ENCODE peak calls at places on chromosomes 16 and 17, in seven cellular contexts. L is stomach, R is heart left ventricle, X is foreskin keratinocyte, V is OCI-LY7, Z is PC-9, A is heart right ventricle. K is an unnamed sample.

GRCh38 chr16:8047711-8048110 is 542.6 kb downstream of the TMEM114 start:
- DNase-seq in R (no peak), V (no peak), Z (no peak), A (no peak), L (no peak), X (no peak), K (no peak)

GRCh38 chr17:7548585-7549400 is at the start of gene TNFSF12:
- DNase-seq in Z (peak; percentile 48), V (no peak), R (peak; percentile 85), L (peak; percentile 55), X (peak; percentile 27), A (peak; percentile 83), K (peak; percentile 63)

GRCh38 chr16:31354394-31355291 is at the start of gene ITGAX:
- DNase-seq in X (peak; percentile 13), R (peak; percentile 64), A (peak; percentile 46), Z (peak; percentile 52), L (peak; percentile 49), V (no peak), K (peak; percentile 33)

GRCh38 chr16:27199235-27199586 is 4.1 kb upstream of the KDM8 start:
- DNase-seq in X (no peak), R (no peak), L (no peak), V (peak; percentile 62), A (no peak), Z (no peak), K (no peak)

GRCh38 chr17:55451203-55451641 is 29.6 kb upstream of the MMD start:
- DNase-seq in A (no peak), X (no peak), V (no peak), L (no peak), Z (no peak), R (no peak), K (no peak)

GRCh38 chr17:62179525-62180161 is 114.6 kb upstream of the MED13 start:
- DNase-seq in A (no peak), V (no peak), X (peak; percentile 91), L (no peak), R (no peak), Z (peak; percentile 29), K (no peak)

GRCh38 chr16:27317738-27318398 is 4.1 kb downstream of the IL4R start:
- DNase-seq in A (no peak), Z (no peak), V (no peak), L (no peak), X (no peak), R (no peak), K (no peak)

GRCh38 chr16:50925758-50926357 is 184.0 kb downstream of the CYLD start:
- DNase-seq in X (peak; percentile 85), L (no peak), A (no peak), Z (no peak), R (no peak), V (no peak), K (no peak)

GRCh38 chr16:10040136-10041080 is 141.8 kb downstream of the GRIN2A start:
- DNase-seq in V (no peak), X (no peak), L (no peak), A (no peak), Z (no peak), R (no peak), K (no peak)

GRCh38 chr16:31138621-31139578 is 3.4 kb upstream of the PRSS8 start:
- DNase-seq in X (peak; percentile 82), A (no peak), L (peak; percentile 91), R (no peak), Z (peak; percentile 100), V (no peak), K (no peak)

GRCh38 chr17:40452074-40452787 is 9.0 kb downstream of the IGFBP4 start:
- DNase-seq in A (peak; percentile 81), R (peak; percentile 59), L (no peak), V (no peak), Z (no peak), X (no peak), K (no peak)

GRCh38 chr16:10984509-10984908 is 40.1 kb downstream of the CLEC16A start:
- DNase-seq in V (no peak), A (no peak), X (no peak), Z (no peak), L (no peak), R (no peak), K (no peak)

GRCh38 chr17:33594000-33594399 is 300.9 kb upstream of the ASIC2 start:
- DNase-seq in V (no peak), X (no peak), R (no peak), L (no peak), Z (no peak), A (no peak), K (no peak)

GRCh38 chr16:84254080-84254479 is 14.3 kb upstream of the KCNG4 start:
- DNase-seq in V (no peak), R (no peak), X (no peak), A (no peak), Z (no peak), L (no peak), K (no peak)

GRCh38 chr17:17191961-17192381 is 14.2 kb downstream of the PLD6 start:
- DNase-seq in L (no peak), A (no peak), X (no peak), R (no peak), Z (no peak), V (no peak), K (no peak)

GRCh38 chr17:40312131-40312731 is 3.3 kb downstream of the RARA start:
- DNase-seq in A (peak; percentile 68), L (no peak), Z (peak; percentile 80), R (peak; percentile 68), X (no peak), V (no peak), K (no peak)

GRCh38 chr17:64151016-64151368 is 21.0 kb upstream of the ERN1 start:
- DNase-seq in L (no peak), R (no peak), A (no peak), X (no peak), V (no peak), Z (no peak), K (no peak)
- H3K27ac ChIP-seq in L (peak overlapping the region; percentile 97), R (peak overlapping the region; percentile 97), A (peak overlapping the region; percentile 93), X (no peak overlapping the region), V (no peak overlapping the region), Z (no peak overlapping the region), K (no peak overlapping the region)

GRCh38 chr17:79812206-79812968 is 15.5 kb upstream of the CBX8 start:
- DNase-seq in V (no peak), A (no peak), L (no peak), X (no peak), Z (no peak), R (no peak), K (no peak)

GRCh38 chr17:79810138-79811027 is 13.5 kb upstream of the CBX8 start:
- DNase-seq in L (peak; percentile 84), Z (peak; percentile 76), V (peak; percentile 78), A (peak; percentile 60), X (peak; percentile 47), R (peak; percentile 77), K (peak; percentile 66)

GRCh38 chr17:79809530-79810137 is 12.8 kb upstream of the CBX8 start:
- DNase-seq in Z (no peak), L (peak; percentile 73), R (no peak), V (no peak), X (no peak), A (no peak), K (no peak)

GRCh38 chr17:79811888-79812205 is 15.0 kb upstream of the CBX8 start:
- DNase-seq in V (no peak), R (no peak), X (no peak), A (no peak), Z (no peak), L (no peak), K (no peak)

DNA sequence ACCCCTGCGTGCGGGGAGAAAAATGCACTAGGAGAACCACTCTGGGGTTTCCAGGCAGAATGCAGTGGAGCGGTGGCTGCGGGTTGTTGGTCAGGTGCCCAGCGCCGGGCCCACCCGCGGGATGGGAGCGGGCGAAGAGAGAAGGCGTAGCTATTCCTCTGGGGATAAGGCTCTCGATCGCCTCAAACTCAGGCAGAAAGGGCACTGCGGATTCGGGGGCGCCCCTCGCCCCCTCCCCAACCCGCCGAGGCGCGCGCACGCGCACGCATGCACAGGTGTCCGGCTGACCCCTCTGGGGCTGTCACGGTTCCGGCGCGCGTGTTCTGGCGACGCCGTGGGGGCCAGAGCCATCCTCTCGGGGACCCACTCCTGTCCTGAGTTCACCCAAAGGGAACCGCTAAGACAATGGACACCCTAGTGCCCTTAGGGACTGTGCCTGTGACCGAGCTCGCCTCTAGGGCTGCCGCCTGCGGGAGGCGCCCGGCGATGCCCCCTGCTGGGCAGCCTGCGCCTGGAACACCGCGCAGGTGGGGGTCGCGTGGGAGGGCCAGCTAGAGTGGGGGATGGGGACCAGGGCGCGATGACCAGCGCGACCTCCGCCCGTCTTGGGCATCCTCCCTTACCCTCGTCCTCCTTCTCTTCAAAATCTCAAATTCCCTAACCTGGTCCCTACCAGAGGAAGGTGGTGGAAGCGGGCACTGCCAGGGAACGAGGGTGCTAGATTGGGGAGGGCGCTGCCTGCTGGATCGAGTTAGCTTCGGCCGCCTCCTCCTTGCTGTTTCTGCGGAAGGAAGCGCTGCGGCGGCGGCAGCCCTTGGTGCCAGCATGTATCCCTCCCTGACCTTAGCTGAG is 14.4 kb upstream of the CBX8 start:
- DNase-seq in R (peak; percentile 33), A (no peak), L (no peak), V (peak; percentile 72), Z (no peak), X (no peak), K (no peak)
- H3K4me1 ChIP-seq in R (peaks cover 26% of the 10 kb centered on the region), A (peaks cover 56% of the 10 kb centered on the region), L (peaks cover 75% of the 10 kb centered on the region), V (peaks cover 28% of the 10 kb centered on the region), Z (peaks cover 39% of the 10 kb centered on the region), X (no peaks in the 10 kb centered on the region), K (peaks cover 42% of the 10 kb centered on the region)

GRCh38 chr16:88577166-88577565 is 7.0 kb downstream of the ZC3H18 start:
- DNase-seq in X (no peak), A (no peak), V (no peak), Z (no peak), L (no peak), R (no peak), K (no peak)

GRCh38 chr16:88581033-88581432 is 10.8 kb downstream of the ZC3H18 start:
- DNase-seq in X (no peak), V (no peak), R (no peak), A (no peak), Z (no peak), L (no peak), K (no peak)

GRCh38 chr16:88578446-88579313 is 8.5 kb downstream of the ZC3H18 start:
- DNase-seq in R (no peak), Z (no peak), A (no peak), X (no peak), V (no peak), L (no peak), K (no peak)

GRCh38 chr16:88582912-88583575 is 12.8 kb downstream of the ZC3H18 start:
- DNase-seq in R (no peak), V (no peak), X (no peak), Z (no peak), L (no peak), A (no peak), K (no peak)

DNA sequence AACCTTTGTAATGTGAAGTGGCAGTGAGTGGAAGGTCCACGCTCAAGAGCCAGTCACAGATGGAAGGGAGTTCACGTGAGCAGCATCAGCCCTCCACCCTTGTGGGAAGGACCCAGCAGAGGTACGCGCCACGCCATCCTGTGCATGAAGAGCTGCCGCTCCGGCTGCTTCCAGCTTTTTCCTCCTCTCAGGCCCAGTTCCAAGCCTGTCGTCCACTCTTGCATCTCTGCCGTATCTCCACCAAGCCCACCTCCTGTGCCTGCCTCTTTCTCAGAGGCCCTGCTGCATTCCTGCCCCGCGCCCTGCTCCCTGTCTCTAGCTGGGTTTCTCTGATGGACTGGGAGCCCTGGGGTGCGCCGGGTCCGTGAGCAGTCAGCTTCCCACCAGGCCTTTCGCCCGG is 10.2 kb downstream of the ZC3H18 start:
- DNase-seq in R (no peak), V (no peak), L (no peak), X (no peak), Z (no peak), A (no peak), K (no peak)
- H3K27ac ChIP-seq in R (no peak overlapping the region), V (no peak overlapping the region), L (no peak overlapping the region), X (no peak overlapping the region), Z (no peak overlapping the region), A (no peak overlapping the region), K (no peak overlapping the region)

GRCh38 chr17:73291260-73291801 is 20.5 kb downstream of the CDC42EP4 start:
- DNase-seq in V (no peak), L (peak; percentile 73), X (peak; percentile 58), A (peak; percentile 63), Z (peak; percentile 92), R (peak; percentile 70), K (no peak)
- H3K4me1 ChIP-seq in V (no peaks in the 10 kb centered on the region), L (peaks cover 98% of the 10 kb centered on the region), X (peaks cover 33% of the 10 kb centered on the region), A (peaks cover 100% of the 10 kb centered on the region), Z (peaks cover 91% of the 10 kb centered on the region), R (peaks cover 89% of the 10 kb centered on the region), K (peaks cover 4% of the 10 kb centered on the region)